ENCODE peak calls at places on chromosomes 4 and X, in five cellular contexts. A is fibroblast of the aortic adventitia, J is GM13977, Z is astrocyte of the cerebellum, S is tibial nerve. H is an unnamed sample.

GRCh38 chrX:129679856-129680255 is 25.1 kb upstream of the APLN start:
- DNase-seq in A (no peak), J (no peak), Z (no peak), S (no peak), H (no peak)

GRCh38 chrX:43065978-43066377 is 288.0 kb upstream of the PPP1R2C start:
- DNase-seq in A (no peak), J (no peak), Z (no peak), S (no peak), H (no peak)

GRCh38 chrX:10649286-10649685 is 28.9 kb upstream of the MID1 start:
- DNase-seq in A (no peak), J (no peak), Z (no peak), S (no peak), H (no peak)

GRCh38 chr4:78610546-78611214 is 59.1 kb downstream of the ANXA3 start:
- DNase-seq in A (peak), J (no peak), Z (no peak), S (no peak), H (no peak)

GRCh38 chrX:44431206-44431605 is 87.7 kb upstream of the EFHC2 start:
- DNase-seq in A (no peak), J (no peak), Z (no peak), S (no peak), H (no peak)

GRCh38 chr4:68076194-68076593 is 53.5 kb downstream of the TMPRSS11F start:
- DNase-seq in A (no peak), J (no peak), Z (no peak), S (no peak), H (no peak)

GRCh38 chr4:186813377-186814068 is 89.9 kb upstream of the FAT1 start:
- DNase-seq in A (no peak), J (no peak), Z (no peak), S (no peak), H (no peak)

GRCh38 chr4:11908712-11909111 is 480.0 kb upstream of the HS3ST1 start:
- DNase-seq in A (no peak), J (no peak), Z (no peak), S (no peak), H (no peak)

GRCh38 chrX:97332963-97333362 is 449.3 kb downstream of the RPA4 start:
- DNase-seq in A (peak), J (no peak), Z (no peak), S (no peak), H (no peak)

GRCh38 chr4:144687466-144687865 is 41.5 kb downstream of the HHIP start:
- DNase-seq in A (peak), J (no peak), Z (no peak), S (no peak), H (no peak)

GRCh38 chr4:7705062-7705461 is 234.6 kb downstream of the AFAP1 start:
- DNase-seq in A (peak), J (no peak), Z (no peak), S (no peak), H (no peak)

GRCh38 chrX:15977644-15978043 is 123.0 kb upstream of the AP1S2 start:
- DNase-seq in A (no peak), J (no peak), Z (no peak), S (no peak), H (no peak)

GRCh38 chrX:15973941-15974340 is 119.3 kb upstream of the AP1S2 start:
- DNase-seq in A (peak), J (no peak), Z (no peak), S (peak), H (no peak)

GRCh38 chrX:15971696-15972095 is 117.1 kb upstream of the AP1S2 start:
- DNase-seq in A (no peak), J (no peak), Z (no peak), S (no peak), H (no peak)

DNA sequence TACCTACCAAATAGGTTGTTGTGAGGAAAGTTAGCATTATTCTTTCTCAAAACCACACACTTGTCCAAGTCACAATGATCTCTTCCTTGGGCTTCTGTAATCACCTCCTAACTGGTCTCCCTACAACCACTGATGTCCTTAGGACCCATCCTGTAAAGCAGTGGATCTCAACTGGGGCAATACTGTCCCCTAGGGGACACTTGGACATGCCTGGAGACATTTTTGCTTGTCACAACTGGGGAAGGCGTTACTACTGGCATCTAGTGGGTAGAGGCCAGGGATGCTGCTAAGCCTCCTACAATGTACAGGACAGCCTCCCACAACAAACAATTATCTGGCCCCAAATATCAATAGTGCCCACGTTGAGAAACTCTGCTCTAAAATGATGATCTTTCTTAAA is 118.7 kb upstream of the AP1S2 start:
- DNase-seq in A (peak), J (peak), Z (no peak), S (no peak), H (peak)
- TF ChIP-seq CTCF in A (peak), J (peak), Z (peak), S (peak), H (no peak)

GRCh38 chrX:110944793-110945466 is 149.3 kb upstream of the CHRDL1 start:
- DNase-seq in A (peak), J (no peak), Z (no peak), S (no peak), H (no peak)
- TF ChIP-seq CTCF in A (no peak), J (no peak), Z (no peak), S (no peak), H (no peak)

DNA sequence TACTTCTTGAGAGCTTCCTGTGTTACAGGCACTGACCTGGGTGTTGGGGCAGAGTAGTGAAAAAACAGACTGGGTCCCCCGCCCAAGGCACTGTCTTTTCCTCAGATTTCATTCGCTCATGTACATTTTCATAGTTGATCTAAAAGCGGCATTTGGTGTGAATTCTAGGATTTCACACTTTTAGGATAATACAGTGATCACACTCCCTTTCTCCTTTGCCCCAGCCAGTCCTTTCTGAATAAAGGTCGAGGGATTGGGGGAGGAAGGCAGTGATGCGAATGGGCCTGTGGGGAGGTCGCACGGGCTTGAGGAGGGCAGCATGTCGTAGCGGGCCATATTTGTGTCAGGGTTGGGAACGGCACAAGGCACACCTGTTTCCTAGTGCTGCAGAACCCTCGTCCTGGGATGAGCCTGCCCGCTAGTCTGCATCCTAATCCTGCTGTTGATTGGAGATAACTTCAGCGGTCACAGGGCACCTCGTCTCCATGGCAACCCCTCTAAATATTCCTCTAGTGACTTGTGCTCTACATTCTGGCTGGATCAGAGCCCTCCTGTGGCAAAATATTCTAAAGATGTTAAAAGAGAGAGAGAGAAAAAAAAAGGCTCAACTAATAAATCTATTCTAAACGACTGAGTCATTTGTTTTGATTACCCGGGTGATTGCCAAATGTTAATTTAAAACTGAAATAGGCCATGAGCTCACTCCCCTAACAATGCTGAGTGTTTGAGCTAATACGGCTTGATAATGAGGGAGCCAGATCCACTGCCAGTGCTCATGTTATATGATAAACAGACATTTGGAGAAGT is 21.8 kb downstream of the FHL1 start:
- DNase-seq in A (peak), J (no peak), Z (peak), S (no peak), H (no peak)
- TF ChIP-seq CTCF in A (no peak), J (no peak), Z (no peak), S (no peak), H (no peak)

GRCh38 chr4:113394730-113395530 is 345.5 kb downstream of the ANK2 start:
- DNase-seq in A (peak), J (peak), Z (peak), S (no peak), H (peak)

GRCh38 chr4:113394108-113394729 is 344.8 kb downstream of the ANK2 start:
- DNase-seq in A (no peak), J (no peak), Z (no peak), S (no peak), H (no peak)

GRCh38 chr4:113385500-113385899 is 336.0 kb downstream of the ANK2 start:
- DNase-seq in A (no peak), J (no peak), Z (no peak), S (no peak), H (no peak)

GRCh38 chr4:113389160-113389559 is 339.7 kb downstream of the ANK2 start:
- DNase-seq in A (no peak), J (no peak), Z (no peak), S (no peak), H (no peak)

GRCh38 chr4:113390850-113391249 is 341.4 kb downstream of the ANK2 start:
- DNase-seq in A (no peak), J (no peak), Z (no peak), S (no peak), H (no peak)
- TF ChIP-seq CTCF in A (no peak), J (no peak), Z (no peak), S (no peak), H (no peak)

DNA sequence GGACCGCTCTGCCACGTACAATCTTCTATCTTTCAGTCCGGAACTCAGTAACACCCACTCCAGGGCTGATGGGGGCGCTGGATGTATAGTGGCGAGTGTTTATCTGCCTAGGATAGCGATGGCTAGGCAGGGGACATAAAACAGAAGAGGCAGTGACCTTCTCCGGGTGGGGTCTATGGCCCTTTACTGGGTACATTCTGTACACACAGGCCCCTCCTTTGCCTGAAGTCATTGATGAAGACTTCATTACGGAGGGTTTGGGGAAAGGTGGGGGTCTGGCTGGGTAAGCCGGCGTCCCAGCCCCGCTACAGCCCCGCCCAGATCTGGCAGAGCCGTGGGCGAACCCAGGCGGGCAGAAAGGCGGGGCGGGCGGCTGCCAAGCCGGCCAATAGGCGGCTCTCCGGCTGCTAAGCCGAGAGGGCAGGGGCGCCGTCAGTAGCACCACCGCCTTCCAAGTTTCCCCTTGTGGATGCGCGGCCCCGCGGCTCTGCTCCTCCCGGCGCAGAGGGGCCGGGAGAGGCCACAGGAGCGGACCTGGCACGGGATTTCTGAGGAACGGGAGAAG is at the start of gene CHST7:
- DNase-seq in A (no peak), J (peak), Z (no peak), S (peak), H (peak)
- TF ChIP-seq CTCF in A (peak), J (peak), Z (no peak), S (no peak), H (no peak)

H was measured in activated CD8-positive, alpha-beta T cell treated with anti-CD3 and anti-CD28 coated beads for 36 hours.